ENCODE peak calls at places on chromosome 1, in ten cellular contexts. One of them, this sample, is unnamed.

GRCh38 chr1:20626524-20626923 is 6.7 kb upstream of the PINK1 start:
- DNase-seq in LHCN-M2: no peak
- DNase-seq in NCI-H1694: no peak
- DNase-seq in effector memory CD8-positive, alpha-beta T cell: no peak
- DNase-seq in stimulated activated CD4-positive, alpha-beta T cell treated with anti-CD3 and anti-CD28 coated beads, Interleukin-4, amount 100 ng/mL, for 1 hour: no peak
- DNase-seq in COR-L47: no peak
- DNase-seq in left ventricle myocardium inferior: no peak
- DNase-seq in NAMALWA: no peak
- DNase-seq in progenitor cell of endocrine pancreas: no peak
- DNase-seq in heart left ventricle: no peak
- DNase-seq in this sample: no peak

GRCh38 chr1:61746768-61747167 is 4.5 kb downstream of the PATJ start:
- DNase-seq in LHCN-M2: no peak
- DNase-seq in NCI-H1694: no peak
- DNase-seq in effector memory CD8-positive, alpha-beta T cell: no peak
- DNase-seq in stimulated activated CD4-positive, alpha-beta T cell treated with anti-CD3 and anti-CD28 coated beads, Interleukin-4, amount 100 ng/mL, for 1 hour: no peak
- DNase-seq in COR-L47: no peak
- DNase-seq in left ventricle myocardium inferior: no peak
- DNase-seq in NAMALWA: no peak
- DNase-seq in progenitor cell of endocrine pancreas: no peak
- DNase-seq in heart left ventricle: no peak
- DNase-seq in this sample: no peak

GRCh38 chr1:35505911-35506798 is 51.0 kb downstream of the KIAA0319L start:
- DNase-seq in LHCN-M2: peak
- DNase-seq in NCI-H1694: no peak
- DNase-seq in effector memory CD8-positive, alpha-beta T cell: peak
- DNase-seq in stimulated activated CD4-positive, alpha-beta T cell treated with anti-CD3 and anti-CD28 coated beads, Interleukin-4, amount 100 ng/mL, for 1 hour: no peak
- DNase-seq in COR-L47: peak
- DNase-seq in left ventricle myocardium inferior: no peak
- DNase-seq in NAMALWA: peak
- DNase-seq in progenitor cell of endocrine pancreas: no peak
- DNase-seq in heart left ventricle: no peak
- DNase-seq in this sample: no peak

GRCh38 chr1:48007044-48007443 is 9.9 kb upstream of the TRABD2B start:
- DNase-seq in LHCN-M2: no peak
- DNase-seq in NCI-H1694: no peak
- DNase-seq in effector memory CD8-positive, alpha-beta T cell: no peak
- DNase-seq in stimulated activated CD4-positive, alpha-beta T cell treated with anti-CD3 and anti-CD28 coated beads, Interleukin-4, amount 100 ng/mL, for 1 hour: no peak
- DNase-seq in COR-L47: no peak
- DNase-seq in left ventricle myocardium inferior: no peak
- DNase-seq in NAMALWA: no peak
- DNase-seq in progenitor cell of endocrine pancreas: no peak
- DNase-seq in heart left ventricle: no peak
- DNase-seq in this sample: no peak

GRCh38 chr1:247482747-247483146 is 24.8 kb upstream of the OR2B11 start:
- DNase-seq in LHCN-M2: peak
- DNase-seq in NCI-H1694: no peak
- DNase-seq in effector memory CD8-positive, alpha-beta T cell: no peak
- DNase-seq in stimulated activated CD4-positive, alpha-beta T cell treated with anti-CD3 and anti-CD28 coated beads, Interleukin-4, amount 100 ng/mL, for 1 hour: no peak
- DNase-seq in COR-L47: no peak
- DNase-seq in left ventricle myocardium inferior: no peak
- DNase-seq in NAMALWA: no peak
- DNase-seq in progenitor cell of endocrine pancreas: no peak
- DNase-seq in heart left ventricle: no peak
- DNase-seq in this sample: no peak

GRCh38 chr1:231625975-231626534 is 535 bp upstream of the DISC1 start:
- DNase-seq in LHCN-M2: no peak
- DNase-seq in NCI-H1694: no peak
- DNase-seq in effector memory CD8-positive, alpha-beta T cell: no peak
- DNase-seq in stimulated activated CD4-positive, alpha-beta T cell treated with anti-CD3 and anti-CD28 coated beads, Interleukin-4, amount 100 ng/mL, for 1 hour: no peak
- DNase-seq in COR-L47: peak
- DNase-seq in left ventricle myocardium inferior: no peak
- DNase-seq in NAMALWA: no peak
- DNase-seq in progenitor cell of endocrine pancreas: no peak
- DNase-seq in heart left ventricle: no peak
- DNase-seq in this sample: no peak

GRCh38 chr1:152110365-152110859 is 4.8 kb downstream of the TCHH start:
- DNase-seq in LHCN-M2: peak
- DNase-seq in NCI-H1694: no peak
- DNase-seq in effector memory CD8-positive, alpha-beta T cell: no peak
- DNase-seq in stimulated activated CD4-positive, alpha-beta T cell treated with anti-CD3 and anti-CD28 coated beads, Interleukin-4, amount 100 ng/mL, for 1 hour: peak
- DNase-seq in COR-L47: no peak
- DNase-seq in left ventricle myocardium inferior: peak
- DNase-seq in NAMALWA: peak
- DNase-seq in progenitor cell of endocrine pancreas: no peak
- DNase-seq in heart left ventricle: peak
- DNase-seq in this sample: peak

GRCh38 chr1:243984788-243985187 is 66.3 kb upstream of the ZBTB18 start:
- DNase-seq in LHCN-M2: no peak
- DNase-seq in NCI-H1694: no peak
- DNase-seq in effector memory CD8-positive, alpha-beta T cell: no peak
- DNase-seq in stimulated activated CD4-positive, alpha-beta T cell treated with anti-CD3 and anti-CD28 coated beads, Interleukin-4, amount 100 ng/mL, for 1 hour: no peak
- DNase-seq in COR-L47: no peak
- DNase-seq in left ventricle myocardium inferior: no peak
- DNase-seq in NAMALWA: no peak
- DNase-seq in progenitor cell of endocrine pancreas: no peak
- DNase-seq in heart left ventricle: no peak
- DNase-seq in this sample: no peak

GRCh38 chr1:35557611-35558373 is at the start of gene NCDN:
- DNase-seq in LHCN-M2: peak
- DNase-seq in NCI-H1694: peak
- DNase-seq in effector memory CD8-positive, alpha-beta T cell: peak
- DNase-seq in stimulated activated CD4-positive, alpha-beta T cell treated with anti-CD3 and anti-CD28 coated beads, Interleukin-4, amount 100 ng/mL, for 1 hour: peak
- DNase-seq in COR-L47: peak
- DNase-seq in left ventricle myocardium inferior: peak
- DNase-seq in NAMALWA: peak
- DNase-seq in progenitor cell of endocrine pancreas: peak
- DNase-seq in heart left ventricle: peak
- DNase-seq in this sample: peak

GRCh38 chr1:154157520-154158306 is 2.8 kb upstream of the NUP210L start:
- DNase-seq in LHCN-M2: no peak
- DNase-seq in NCI-H1694: no peak
- DNase-seq in effector memory CD8-positive, alpha-beta T cell: peak
- DNase-seq in stimulated activated CD4-positive, alpha-beta T cell treated with anti-CD3 and anti-CD28 coated beads, Interleukin-4, amount 100 ng/mL, for 1 hour: peak
- DNase-seq in COR-L47: no peak
- DNase-seq in left ventricle myocardium inferior: no peak
- DNase-seq in NAMALWA: peak
- DNase-seq in progenitor cell of endocrine pancreas: no peak
- DNase-seq in heart left ventricle: no peak
- DNase-seq in this sample: peak

GRCh38 chr1:203148127-203148526 is 20.6 kb downstream of the ADORA1 start:
- DNase-seq in LHCN-M2: no peak
- DNase-seq in NCI-H1694: peak
- DNase-seq in effector memory CD8-positive, alpha-beta T cell: no peak
- DNase-seq in stimulated activated CD4-positive, alpha-beta T cell treated with anti-CD3 and anti-CD28 coated beads, Interleukin-4, amount 100 ng/mL, for 1 hour: no peak
- DNase-seq in COR-L47: peak
- DNase-seq in left ventricle myocardium inferior: no peak
- DNase-seq in NAMALWA: peak
- DNase-seq in progenitor cell of endocrine pancreas: no peak
- DNase-seq in heart left ventricle: peak
- DNase-seq in this sample: no peak